ENCODE peak calls at places on chromosomes 5 and 9, in five cellular contexts. One of them, this sample, is unnamed.

GRCh38 chr9:72554221-72554641 is 32.8 kb downstream of the TMC1 start:
- DNase-seq in psoas muscle: no peak
- DNase-seq in foreskin keratinocyte: no peak
- DNase-seq in A549: peak; percentile 94
- DNase-seq in fibroblast of lung: peak; percentile 96
- DNase-seq in this sample: no peak

GRCh38 chr5:10633271-10634049 is 69.6 kb downstream of the ANKRD33B start:
- DNase-seq in fibroblast of lung: no peak
- DNase-seq in A549: no peak
- DNase-seq in psoas muscle: no peak
- DNase-seq in foreskin keratinocyte: no peak
- DNase-seq in this sample: no peak

GRCh38 chr5:156473271-156473935 is 146.4 kb downstream of the SGCD start:
- DNase-seq in psoas muscle: no peak
- DNase-seq in fibroblast of lung: peak; percentile 40
- DNase-seq in A549: peak; percentile 58
- DNase-seq in foreskin keratinocyte: no peak
- DNase-seq in this sample: peak; percentile 59

GRCh38 chr5:95862636-95863382 is 40.3 kb upstream of the GLRX start:
- DNase-seq in A549: no peak
- DNase-seq in foreskin keratinocyte: no peak
- DNase-seq in psoas muscle: no peak
- DNase-seq in fibroblast of lung: no peak
- DNase-seq in this sample: peak; percentile 64

GRCh38 chr5:87120518-87121314 is 147.0 kb upstream of the RASA1 start:
- DNase-seq in A549: peak; percentile 24
- DNase-seq in psoas muscle: no peak
- DNase-seq in fibroblast of lung: peak; percentile 98
- DNase-seq in foreskin keratinocyte: peak; percentile 100
- DNase-seq in this sample: peak; percentile 100

GRCh38 chr5:122492675-122493074 is 180.6 kb downstream of the SNCAIP start:
- DNase-seq in psoas muscle: no peak
- DNase-seq in A549: peak; percentile 24
- DNase-seq in fibroblast of lung: no peak
- DNase-seq in foreskin keratinocyte: no peak
- DNase-seq in this sample: peak; percentile 25

GRCh38 chr5:145479271-145479670 is 355.9 kb downstream of the PRELID2 start:
- DNase-seq in foreskin keratinocyte: peak; percentile 42
- DNase-seq in fibroblast of lung: peak; percentile 65
- DNase-seq in psoas muscle: no peak
- DNase-seq in A549: no peak
- DNase-seq in this sample: peak; percentile 75

GRCh38 chr5:76855961-76856360 is 6.1 kb downstream of the S100Z start:
- DNase-seq in fibroblast of lung: no peak
- DNase-seq in A549: no peak
- DNase-seq in foreskin keratinocyte: no peak
- DNase-seq in psoas muscle: no peak
- DNase-seq in this sample: no peak

GRCh38 chr9:13109781-13110180 is 169.7 kb downstream of the MPDZ start:
- DNase-seq in A549: no peak
- DNase-seq in foreskin keratinocyte: no peak
- DNase-seq in fibroblast of lung: no peak
- DNase-seq in psoas muscle: no peak
- DNase-seq in this sample: peak; percentile 97

GRCh38 chr5:1779782-1780620 is 19.6 kb downstream of the MRPL36 start:
- DNase-seq in psoas muscle: peak; percentile 2
- DNase-seq in fibroblast of lung: no peak
- DNase-seq in A549: no peak
- DNase-seq in foreskin keratinocyte: no peak
- DNase-seq in this sample: no peak

GRCh38 chr9:109401169-109401989 is 80.5 kb upstream of the EPB41L4B start:
- DNase-seq in psoas muscle: no peak
- DNase-seq in fibroblast of lung: peak; percentile 37
- DNase-seq in A549: peak; percentile 74
- DNase-seq in foreskin keratinocyte: peak; percentile 9
- DNase-seq in this sample: peak; percentile 55

GRCh38 chr5:132677191-132677590 is 3.4 kb downstream of the IL4 start:
- DNase-seq in fibroblast of lung: peak; percentile 95
- DNase-seq in foreskin keratinocyte: peak; percentile 40
- DNase-seq in psoas muscle: peak; percentile 39
- DNase-seq in A549: peak; percentile 86
- DNase-seq in this sample: peak; percentile 84

GRCh38 chr5:179833056-179833708 is 12.5 kb downstream of the SQSTM1 start:
- DNase-seq in psoas muscle: no peak
- DNase-seq in fibroblast of lung: no peak
- DNase-seq in foreskin keratinocyte: no peak
- DNase-seq in A549: no peak
- DNase-seq in this sample: no peak

GRCh38 chr5:23332650-23333251 is 174.7 kb upstream of the PRDM9 start:
- DNase-seq in A549: peak; percentile 31
- DNase-seq in foreskin keratinocyte: no peak
- DNase-seq in psoas muscle: no peak
- DNase-seq in fibroblast of lung: no peak
- DNase-seq in this sample: peak; percentile 32

GRCh38 chr9:114898741-114899140 is 31.6 kb downstream of the TNFSF8 start:
- DNase-seq in psoas muscle: peak; percentile 36
- DNase-seq in fibroblast of lung: no peak
- DNase-seq in A549: no peak
- DNase-seq in foreskin keratinocyte: no peak
- DNase-seq in this sample: no peak

GRCh38 chr5:9686211-9686610 is 56.1 kb upstream of the TAS2R1 start:
- DNase-seq in A549: no peak
- DNase-seq in psoas muscle: no peak
- DNase-seq in fibroblast of lung: peak; percentile 78
- DNase-seq in foreskin keratinocyte: no peak
- DNase-seq in this sample: no peak

GRCh38 chr9:114207034-114207815 is 51.9 kb downstream of the COL27A1 start:
- DNase-seq in fibroblast of lung: peak; percentile 54
- DNase-seq in psoas muscle: peak; percentile 81
- DNase-seq in A549: peak; percentile 11
- DNase-seq in foreskin keratinocyte: no peak
- DNase-seq in this sample: no peak

GRCh38 chr5:43353668-43354067 is 40.5 kb upstream of the HMGCS1 start:
- DNase-seq in fibroblast of lung: no peak
- DNase-seq in psoas muscle: no peak
- DNase-seq in foreskin keratinocyte: no peak
- DNase-seq in A549: no peak
- DNase-seq in this sample: peak; percentile 38

GRCh38 chr5:174307031-174307408 is 261.5 kb downstream of the NSG2 start:
- DNase-seq in psoas muscle: no peak
- DNase-seq in fibroblast of lung: no peak
- DNase-seq in foreskin keratinocyte: no peak
- DNase-seq in A549: no peak
- DNase-seq in this sample: no peak

GRCh38 chr9:18368206-18368605 is 105.7 kb upstream of the ADAMTSL1 start:
- DNase-seq in A549: no peak
- DNase-seq in fibroblast of lung: peak; percentile 44
- DNase-seq in foreskin keratinocyte: no peak
- DNase-seq in psoas muscle: no peak
- DNase-seq in this sample: no peak

GRCh38 chr9:126326228-126327015 is at the start of gene MVB12B:
- DNase-seq in foreskin keratinocyte: no peak
- DNase-seq in psoas muscle: peak; percentile 49
- DNase-seq in A549: peak; percentile 20
- DNase-seq in fibroblast of lung: no peak
- DNase-seq in this sample: no peak

GRCh38 chr9:132443951-132444615 is 34.1 kb downstream of the CFAP77 start:
- DNase-seq in A549: no peak
- DNase-seq in psoas muscle: no peak
- DNase-seq in foreskin keratinocyte: no peak
- DNase-seq in fibroblast of lung: no peak
- DNase-seq in this sample: no peak

GRCh38 chr9:4769321-4770080 is 23.2 kb upstream of the RCL1 start:
- DNase-seq in foreskin keratinocyte: no peak
- DNase-seq in fibroblast of lung: peak; percentile 59
- DNase-seq in A549: no peak
- DNase-seq in psoas muscle: no peak
- DNase-seq in this sample: peak; percentile 85

GRCh38 chr9:132572921-132573320 is 9.5 kb upstream of the BARHL1 start:
- DNase-seq in fibroblast of lung: peak; percentile 4
- DNase-seq in foreskin keratinocyte: no peak
- DNase-seq in psoas muscle: no peak
- DNase-seq in A549: peak; percentile 20
- DNase-seq in this sample: peak; percentile 3

GRCh38 chr5:115343855-115344254 is 47.4 kb upstream of the CCDC112 start:
- DNase-seq in foreskin keratinocyte: no peak
- DNase-seq in fibroblast of lung: peak; percentile 55
- DNase-seq in A549: peak; percentile 57
- DNase-seq in psoas muscle: no peak
- DNase-seq in this sample: peak; percentile 60

GRCh38 chr5:5481206-5481605 is 58.7 kb downstream of the ICE1 start:
- DNase-seq in A549: no peak
- DNase-seq in fibroblast of lung: no peak
- DNase-seq in psoas muscle: no peak
- DNase-seq in foreskin keratinocyte: no peak
- DNase-seq in this sample: no peak

GRCh38 chr5:175460126-175460525 is 16.1 kb upstream of the DRD1 start:
- DNase-seq in fibroblast of lung: no peak
- DNase-seq in psoas muscle: no peak
- DNase-seq in foreskin keratinocyte: no peak
- DNase-seq in A549: peak; percentile 35
- DNase-seq in this sample: peak; percentile 35

GRCh38 chr5:135063056-135063445 is 29.0 kb upstream of the PITX1 start:
- DNase-seq in foreskin keratinocyte: no peak
- DNase-seq in psoas muscle: no peak
- DNase-seq in fibroblast of lung: no peak
- DNase-seq in A549: no peak
- DNase-seq in this sample: no peak

GRCh38 chr9:110514861-110515260 is 64.7 kb downstream of the SVEP1 start:
- DNase-seq in fibroblast of lung: no peak
- DNase-seq in foreskin keratinocyte: no peak
- DNase-seq in psoas muscle: no peak
- DNase-seq in A549: no peak
- DNase-seq in this sample: no peak

GRCh38 chr5:151740958-151741373 is 17.5 kb downstream of the ATOX1 start:
- DNase-seq in fibroblast of lung: peak; percentile 86
- DNase-seq in A549: no peak
- DNase-seq in foreskin keratinocyte: peak; percentile 80
- DNase-seq in psoas muscle: no peak
- DNase-seq in this sample: peak; percentile 76
- TF ChIP-seq CTCF in fibroblast of lung: no peak
- TF ChIP-seq CTCF in A549: peak; percentile 3
- TF ChIP-seq CTCF in foreskin keratinocyte: no peak
- TF ChIP-seq CTCF in psoas muscle: no peak
- TF ChIP-seq CTCF in this sample: no peak

DNA sequence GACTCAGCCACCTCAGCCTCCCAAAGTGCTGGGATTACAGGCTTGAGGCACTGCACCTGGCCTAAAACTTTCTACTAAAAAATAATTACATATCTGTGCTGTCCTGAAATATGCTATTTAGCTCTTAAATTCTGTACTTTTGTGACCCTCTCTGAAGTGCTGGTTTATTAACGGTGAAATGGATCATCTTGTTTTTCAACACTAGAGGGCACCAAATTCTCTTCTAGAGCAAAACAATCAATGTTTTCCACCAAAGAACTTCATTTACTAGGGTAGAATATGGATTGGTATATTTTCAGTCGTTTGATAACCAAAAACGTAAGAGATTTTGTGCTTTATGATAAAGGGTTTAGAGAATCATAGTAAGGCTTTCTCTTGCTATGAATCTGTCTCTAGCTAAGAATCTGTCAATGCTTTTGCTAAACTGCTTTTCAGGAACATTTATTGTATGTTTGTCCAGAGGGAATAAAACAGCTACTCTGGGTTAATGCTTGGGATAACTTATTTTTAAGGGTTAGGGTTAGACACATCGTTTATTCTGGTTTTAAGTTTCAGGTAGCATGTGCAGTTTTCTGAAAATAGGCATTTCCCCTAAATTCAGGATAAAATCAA is 63.6 kb downstream of the RNF180 start:
- DNase-seq in psoas muscle: no peak
- DNase-seq in foreskin keratinocyte: no peak
- DNase-seq in fibroblast of lung: peak; percentile 28
- DNase-seq in A549: peak; percentile 28
- DNase-seq in this sample: peak; percentile 51
- TF ChIP-seq CTCF in psoas muscle: peak; percentile 68
- TF ChIP-seq CTCF in foreskin keratinocyte: peak; percentile 83
- TF ChIP-seq CTCF in fibroblast of lung: peak; percentile 63
- TF ChIP-seq CTCF in A549: peak; percentile 70
- TF ChIP-seq CTCF in this sample: peak; percentile 47

GRCh38 chr9:78954286-78954685 is 617.5 kb upstream of the TLE4 start:
- DNase-seq in foreskin keratinocyte: no peak
- DNase-seq in fibroblast of lung: peak; percentile 21
- DNase-seq in psoas muscle: no peak
- DNase-seq in A549: peak; percentile 19
- DNase-seq in this sample: no peak

GRCh38 chr9:78963911-78964310 is 607.9 kb upstream of the TLE4 start:
- DNase-seq in psoas muscle: no peak
- DNase-seq in A549: no peak
- DNase-seq in foreskin keratinocyte: no peak
- DNase-seq in fibroblast of lung: no peak
- DNase-seq in this sample: no peak

GRCh38 chr9:78962186-78962585 is 609.6 kb upstream of the TLE4 start:
- DNase-seq in A549: no peak
- DNase-seq in fibroblast of lung: no peak
- DNase-seq in psoas muscle: no peak
- DNase-seq in foreskin keratinocyte: no peak
- DNase-seq in this sample: no peak

DNA sequence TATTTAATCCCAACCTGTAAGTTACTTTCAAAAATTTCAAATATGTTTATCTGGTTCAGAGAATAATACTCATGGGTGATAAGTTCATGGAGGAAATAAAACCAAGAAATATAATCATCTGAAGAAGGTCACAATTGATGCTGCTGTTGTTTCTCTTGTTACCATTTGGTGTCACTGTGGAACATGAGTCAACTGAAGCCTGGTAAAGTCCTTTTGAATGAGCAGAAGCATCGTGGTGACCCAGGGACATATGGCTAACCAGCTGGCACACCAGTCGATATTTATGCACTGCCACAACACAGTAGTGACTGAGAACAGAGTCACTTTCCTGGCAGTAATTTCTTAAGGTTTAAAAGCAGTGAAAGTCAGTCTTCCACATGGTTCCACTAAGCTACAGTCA is 612.9 kb upstream of the TLE4 start:
- DNase-seq in psoas muscle: no peak
- DNase-seq in fibroblast of lung: no peak
- DNase-seq in foreskin keratinocyte: no peak
- DNase-seq in A549: peak; percentile 58
- DNase-seq in this sample: peak; percentile 10
- TF ChIP-seq CTCF in psoas muscle: no peak
- TF ChIP-seq CTCF in fibroblast of lung: no peak
- TF ChIP-seq CTCF in foreskin keratinocyte: peak; percentile 57
- TF ChIP-seq CTCF in A549: no peak
- TF ChIP-seq CTCF in this sample: no peak

DNA sequence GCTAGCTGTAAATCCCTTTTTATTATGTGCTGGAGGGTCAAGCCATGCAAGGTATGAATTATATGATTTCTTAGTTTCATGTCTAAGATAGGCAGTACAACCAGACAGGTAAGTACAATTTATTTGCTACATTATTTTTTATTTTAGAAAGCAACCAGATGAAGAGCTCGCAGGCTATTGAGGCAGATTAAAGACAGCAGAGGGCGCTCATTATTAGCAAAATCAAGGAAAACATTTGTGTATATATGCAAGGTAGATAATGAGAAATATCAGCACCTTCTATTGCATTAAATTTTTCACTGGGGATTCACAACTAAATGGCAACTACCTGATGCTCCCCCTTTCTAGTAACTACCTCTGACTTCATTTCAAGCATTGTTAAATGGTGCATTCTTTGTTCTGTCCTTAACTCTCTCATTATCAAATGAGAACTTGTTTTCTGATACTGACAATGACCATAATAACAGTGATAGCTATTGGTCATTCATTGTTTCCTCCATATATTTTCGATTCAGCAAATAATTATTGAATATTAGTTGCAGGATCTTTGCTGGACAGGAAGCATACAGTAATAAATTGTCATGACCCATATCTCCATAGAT is 8.6 kb downstream of the SCGB3A2 start:
- DNase-seq in foreskin keratinocyte: no peak
- DNase-seq in fibroblast of lung: no peak
- DNase-seq in A549: peak; percentile 32
- DNase-seq in psoas muscle: no peak
- DNase-seq in this sample: peak; percentile 67
- TF ChIP-seq CTCF in foreskin keratinocyte: peak; percentile 86
- TF ChIP-seq CTCF in fibroblast of lung: peak; percentile 65
- TF ChIP-seq CTCF in A549: peak; percentile 54
- TF ChIP-seq CTCF in psoas muscle: peak; percentile 30
- TF ChIP-seq CTCF in this sample: peak; percentile 42